ENCODE peak calls at places on chromosomes 12 and 14, in five cellular contexts. One of them, this sample, is unnamed.

GRCh38 chr14:102055181-102055901 is 31.5 kb downstream of the HSP90AA1 start:
- DNase-seq in H1: no peak
- DNase-seq in IMR-90: peak; percentile 83
- DNase-seq in neuronal stem cell: no peak
- DNase-seq in H9: peak; percentile 75
- DNase-seq in this sample: peak; percentile 85

GRCh38 chr14:94303111-94303510 is 10.0 kb upstream of the SERPINA10 start:
- DNase-seq in neuronal stem cell: no peak
- DNase-seq in IMR-90: no peak
- DNase-seq in H1: no peak
- DNase-seq in H9: no peak
- DNase-seq in this sample: no peak

GRCh38 chr12:39605996-39606395 is 13.6 kb downstream of the ABCD2 start:
- DNase-seq in H9: no peak
- DNase-seq in H1: no peak
- DNase-seq in IMR-90: no peak
- DNase-seq in neuronal stem cell: no peak
- DNase-seq in this sample: peak; percentile 62

GRCh38 chr14:64549805-64550538 is at the start of gene PPP1R36:
- DNase-seq in IMR-90: no peak
- DNase-seq in neuronal stem cell: no peak
- DNase-seq in H9: peak; percentile 42
- DNase-seq in H1: no peak
- DNase-seq in this sample: peak; percentile 62

GRCh38 chr12:29783773-29784666 is at the start of gene TMTC1:
- DNase-seq in neuronal stem cell: peak; percentile 80
- DNase-seq in H1: peak; percentile 34
- DNase-seq in IMR-90: peak; percentile 50
- DNase-seq in H9: peak; percentile 88
- DNase-seq in this sample: peak; percentile 70

GRCh38 chr12:54413284-54414190 is 5.5 kb downstream of the ITGA5 start:
- DNase-seq in neuronal stem cell: no peak
- DNase-seq in H9: no peak
- DNase-seq in H1: no peak
- DNase-seq in IMR-90: no peak
- DNase-seq in this sample: peak; percentile 85

GRCh38 chr14:91046488-91047072 is 13.9 kb downstream of the RPS6KA5 start:
- DNase-seq in IMR-90: no peak
- DNase-seq in neuronal stem cell: no peak
- DNase-seq in H1: no peak
- DNase-seq in H9: no peak
- DNase-seq in this sample: no peak

GRCh38 chr14:88129306-88130056 is 124.5 kb downstream of the GPR65 start:
- DNase-seq in neuronal stem cell: no peak
- DNase-seq in H1: no peak
- DNase-seq in IMR-90: peak; percentile 23
- DNase-seq in H9: no peak
- DNase-seq in this sample: peak; percentile 44

GRCh38 chr12:70044170-70044569 is 199.1 kb upstream of the CNOT2 start:
- DNase-seq in H9: no peak
- DNase-seq in IMR-90: no peak
- DNase-seq in H1: no peak
- DNase-seq in neuronal stem cell: no peak
- DNase-seq in this sample: no peak

GRCh38 chr14:21054123-21054767 is 3.4 kb upstream of the RNASE8 start:
- DNase-seq in neuronal stem cell: no peak
- DNase-seq in IMR-90: no peak
- DNase-seq in H1: no peak
- DNase-seq in H9: no peak
- DNase-seq in this sample: peak; percentile 27

GRCh38 chr12:108614639-108615038 is 16.8 kb upstream of the TMEM119 start:
- DNase-seq in neuronal stem cell: no peak
- DNase-seq in H1: no peak
- DNase-seq in IMR-90: no peak
- DNase-seq in H9: no peak
- DNase-seq in this sample: no peak
- H2BK15ac ChIP-seq in neuronal stem cell: peak overlapping the region; percentile 32
- H2BK15ac ChIP-seq in H1: no peak overlapping the region
- H2BK15ac ChIP-seq in IMR-90: no peak overlapping the region
- H2BK15ac ChIP-seq in H9: no peak overlapping the region
- H2BK15ac ChIP-seq in this sample: no peak overlapping the region

GRCh38 chr14:31880935-31881334 is 196.2 kb upstream of the ARHGAP5 start:
- DNase-seq in neuronal stem cell: no peak
- DNase-seq in IMR-90: peak; percentile 90
- DNase-seq in H9: no peak
- DNase-seq in H1: no peak
- DNase-seq in this sample: peak; percentile 73
- H3K27ac ChIP-seq in neuronal stem cell: no peak overlapping the region
- H3K27ac ChIP-seq in IMR-90: no peak overlapping the region
- H3K27ac ChIP-seq in H9: no peak overlapping the region
- H3K27ac ChIP-seq in H1: no peak overlapping the region
- H3K27ac ChIP-seq in this sample: no peak overlapping the region

GRCh38 chr12:79415296-79415695 is 275.5 kb downstream of the PAWR start:
- DNase-seq in H9: no peak
- DNase-seq in neuronal stem cell: no peak
- DNase-seq in H1: no peak
- DNase-seq in IMR-90: no peak
- DNase-seq in this sample: no peak

GRCh38 chr12:79413796-79414195 is 277.0 kb downstream of the PAWR start:
- DNase-seq in neuronal stem cell: no peak
- DNase-seq in H1: no peak
- DNase-seq in IMR-90: no peak
- DNase-seq in H9: no peak
- DNase-seq in this sample: no peak

GRCh38 chr12:79415754-79416435 is 274.9 kb downstream of the PAWR start:
- DNase-seq in H1: no peak
- DNase-seq in neuronal stem cell: no peak
- DNase-seq in H9: no peak
- DNase-seq in IMR-90: peak; percentile 77
- DNase-seq in this sample: peak; percentile 54

GRCh38 chr12:79411791-79412190 is 279.0 kb downstream of the PAWR start:
- DNase-seq in IMR-90: no peak
- DNase-seq in neuronal stem cell: no peak
- DNase-seq in H9: no peak
- DNase-seq in H1: no peak
- DNase-seq in this sample: no peak

GRCh38 chr12:79414252-79414651 is 276.5 kb downstream of the PAWR start:
- DNase-seq in neuronal stem cell: no peak
- DNase-seq in IMR-90: no peak
- DNase-seq in H9: no peak
- DNase-seq in H1: no peak
- DNase-seq in this sample: no peak
- H3K23ac ChIP-seq in neuronal stem cell: no peak overlapping the region
- H3K23ac ChIP-seq in IMR-90: no peak overlapping the region
- H3K23ac ChIP-seq in H9: no peak overlapping the region
- H3K23ac ChIP-seq in H1: no peak overlapping the region
- H3K23ac ChIP-seq in this sample: no peak overlapping the region

DNA sequence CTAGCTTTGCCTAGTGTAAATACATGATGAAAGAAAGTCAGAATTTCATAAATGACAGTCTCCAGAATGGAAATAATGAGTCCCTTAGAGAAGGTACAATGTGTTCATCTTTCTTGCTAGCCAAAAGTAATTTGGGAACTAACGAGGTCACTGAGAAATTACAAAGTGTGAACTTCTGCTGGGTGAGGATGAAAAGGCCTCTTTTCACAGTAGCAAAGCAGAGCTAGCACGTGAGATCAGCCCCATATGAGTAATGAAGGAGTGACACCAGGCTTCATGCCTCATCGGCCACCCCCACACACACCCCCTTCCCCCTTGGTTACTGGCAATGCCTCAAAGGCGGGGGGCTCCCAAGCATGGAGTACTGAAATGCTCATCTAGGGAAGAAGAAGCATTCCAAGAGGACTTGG is 180.7 kb upstream of the EEA1 start:
- DNase-seq in IMR-90: no peak
- DNase-seq in H9: no peak
- DNase-seq in H1: no peak
- DNase-seq in neuronal stem cell: no peak
- DNase-seq in this sample: no peak
- H2BK15ac ChIP-seq in IMR-90: peak overlapping the region; percentile 27
- H2BK15ac ChIP-seq in H9: no peak overlapping the region
- H2BK15ac ChIP-seq in H1: no peak overlapping the region
- H2BK15ac ChIP-seq in neuronal stem cell: no peak overlapping the region
- H2BK15ac ChIP-seq in this sample: no peak overlapping the region

GRCh38 chr14:68231832-68232642 is 412.5 kb downstream of the RAD51B start:
- DNase-seq in H9: no peak
- DNase-seq in neuronal stem cell: no peak
- DNase-seq in IMR-90: peak; percentile 62
- DNase-seq in H1: no peak
- DNase-seq in this sample: no peak
- H3K27ac ChIP-seq in H9: no peak overlapping the region
- H3K27ac ChIP-seq in neuronal stem cell: no peak overlapping the region
- H3K27ac ChIP-seq in IMR-90: peak overlapping the region; percentile 84
- H3K27ac ChIP-seq in H1: peak overlapping the region; percentile 41
- H3K27ac ChIP-seq in this sample: no peak overlapping the region

DNA sequence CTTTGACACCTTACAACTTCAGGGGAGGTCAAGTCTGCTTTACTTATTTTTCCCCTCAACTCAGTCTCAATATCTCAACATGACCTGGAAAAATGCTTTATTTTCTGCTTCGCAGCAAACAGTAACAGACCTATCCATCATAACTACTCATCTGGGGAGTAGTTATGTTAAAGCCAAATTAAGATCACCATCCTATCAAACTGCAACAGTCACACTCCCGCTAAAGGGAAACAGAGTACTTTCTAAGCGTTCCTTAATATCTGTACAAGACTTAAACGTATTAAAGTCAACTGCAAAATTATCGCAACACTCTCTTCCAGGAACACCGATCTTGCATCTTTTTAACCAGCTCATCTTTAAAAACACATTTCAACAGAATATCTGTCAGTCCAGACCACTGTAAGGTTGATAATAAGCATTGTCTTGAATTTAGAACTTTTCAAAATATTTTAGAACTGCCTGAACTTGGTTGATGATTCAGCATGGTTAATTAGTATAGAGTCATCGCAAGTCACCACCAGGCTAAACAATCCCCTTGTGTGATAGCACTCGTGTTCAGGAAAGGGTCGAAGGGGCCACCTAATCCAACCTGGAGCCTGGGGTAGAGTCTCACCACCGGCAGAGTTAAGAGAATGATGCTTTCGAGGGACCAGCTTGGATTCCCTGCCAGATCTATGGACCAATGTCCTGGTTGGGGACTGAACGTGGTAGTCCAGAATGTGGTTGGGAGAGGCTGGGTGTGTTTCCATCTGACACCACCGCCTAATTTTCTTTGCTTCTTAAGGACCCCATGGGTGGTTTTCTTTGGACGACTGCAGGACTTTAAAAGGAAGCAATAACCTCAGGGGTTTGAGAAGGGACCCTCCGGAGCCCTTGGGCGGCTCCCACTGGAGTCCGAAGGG is 955 bp downstream of the SPTLC2 start:
- DNase-seq in H1: no peak
- DNase-seq in IMR-90: peak; percentile 56
- DNase-seq in H9: no peak
- DNase-seq in neuronal stem cell: peak; percentile 9
- DNase-seq in this sample: peak; percentile 40
- H3K23ac ChIP-seq in H1: peak overlapping the region; percentile 42
- H3K23ac ChIP-seq in IMR-90: peak overlapping the region; percentile 84
- H3K23ac ChIP-seq in H9: no peak overlapping the region
- H3K23ac ChIP-seq in neuronal stem cell: no peak overlapping the region
- H3K23ac ChIP-seq in this sample: no peak overlapping the region

GRCh38 chr12:93179792-93180191 is 197.9 kb upstream of the NUDT4 start:
- DNase-seq in H1: no peak
- DNase-seq in IMR-90: no peak
- DNase-seq in neuronal stem cell: no peak
- DNase-seq in H9: no peak
- DNase-seq in this sample: no peak
- H2BK15ac ChIP-seq in H1: no peak overlapping the region
- H2BK15ac ChIP-seq in IMR-90: no peak overlapping the region
- H2BK15ac ChIP-seq in neuronal stem cell: no peak overlapping the region
- H2BK15ac ChIP-seq in H9: no peak overlapping the region
- H2BK15ac ChIP-seq in this sample: no peak overlapping the region

GRCh38 chr14:36524874-36525745 is 5.1 kb upstream of the NKX2-1 start:
- DNase-seq in neuronal stem cell: peak; percentile 81
- DNase-seq in H9: peak; percentile 90
- DNase-seq in H1: peak; percentile 82
- DNase-seq in IMR-90: no peak
- DNase-seq in this sample: peak; percentile 91
- H3K27ac ChIP-seq in neuronal stem cell: no peak overlapping the region
- H3K27ac ChIP-seq in H9: no peak overlapping the region
- H3K27ac ChIP-seq in H1: no peak overlapping the region
- H3K27ac ChIP-seq in IMR-90: no peak overlapping the region
- H3K27ac ChIP-seq in this sample: no peak overlapping the region

GRCh38 chr12:130952545-130952954 is 1.2 kb upstream of the ADGRD1 start:
- DNase-seq in H1: no peak
- DNase-seq in neuronal stem cell: no peak
- DNase-seq in H9: no peak
- DNase-seq in IMR-90: no peak
- DNase-seq in this sample: peak; percentile 89
- H3K23ac ChIP-seq in H1: no peak overlapping the region
- H3K23ac ChIP-seq in neuronal stem cell: no peak overlapping the region
- H3K23ac ChIP-seq in H9: no peak overlapping the region
- H3K23ac ChIP-seq in IMR-90: no peak overlapping the region
- H3K23ac ChIP-seq in this sample: no peak overlapping the region